ENCODE peak calls at places on chromosomes 6 and 20, in six cellular contexts. One of them, this sample, is unnamed.

GRCh38 chr6:144834426-144835038 is 549.4 kb downstream of the UTRN start:
- DNase-seq in ascending aorta: no peak
- DNase-seq in effector memory CD4-positive, alpha-beta T cell: no peak
- DNase-seq in fibroblast of mammary gland: no peak
- DNase-seq in upper lobe of left lung: no peak
- DNase-seq in H7: no peak
- DNase-seq in this sample: no peak

GRCh38 chr6:35044145-35044745 is 96.9 kb downstream of the TCP11 start:
- DNase-seq in ascending aorta: no peak
- DNase-seq in effector memory CD4-positive, alpha-beta T cell: no peak
- DNase-seq in fibroblast of mammary gland: peak; percentile 33
- DNase-seq in upper lobe of left lung: no peak
- DNase-seq in H7: no peak
- DNase-seq in this sample: no peak

GRCh38 chr6:51887859-51888258 is 199.6 kb downstream of the PKHD1 start:
- DNase-seq in ascending aorta: no peak
- DNase-seq in effector memory CD4-positive, alpha-beta T cell: no peak
- DNase-seq in fibroblast of mammary gland: no peak
- DNase-seq in upper lobe of left lung: no peak
- DNase-seq in H7: no peak
- DNase-seq in this sample: no peak

GRCh38 chr6:72042088-72042487 is 155.7 kb downstream of the RIMS1 start:
- DNase-seq in ascending aorta: no peak
- DNase-seq in effector memory CD4-positive, alpha-beta T cell: no peak
- DNase-seq in fibroblast of mammary gland: no peak
- DNase-seq in upper lobe of left lung: no peak
- DNase-seq in H7: no peak
- DNase-seq in this sample: peak; percentile 15

GRCh38 chr6:114142256-114142655 is 171.3 kb upstream of the HDAC2 start:
- DNase-seq in ascending aorta: no peak
- DNase-seq in effector memory CD4-positive, alpha-beta T cell: no peak
- DNase-seq in fibroblast of mammary gland: peak; percentile 15
- DNase-seq in upper lobe of left lung: no peak
- DNase-seq in H7: no peak
- DNase-seq in this sample: no peak

GRCh38 chr6:132418566-132418965 is 17.3 kb upstream of the MOXD1 start:
- DNase-seq in ascending aorta: no peak
- DNase-seq in effector memory CD4-positive, alpha-beta T cell: no peak
- DNase-seq in fibroblast of mammary gland: no peak
- DNase-seq in upper lobe of left lung: no peak
- DNase-seq in H7: no peak
- DNase-seq in this sample: no peak

GRCh38 chr6:1792989-1793388 is 183.3 kb downstream of the FOXC1 start:
- DNase-seq in ascending aorta: no peak
- DNase-seq in effector memory CD4-positive, alpha-beta T cell: no peak
- DNase-seq in fibroblast of mammary gland: peak; percentile 35
- DNase-seq in upper lobe of left lung: no peak
- DNase-seq in H7: peak; percentile 73
- DNase-seq in this sample: peak; percentile 71

GRCh38 chr6:69019832-69020231 is 384.8 kb downstream of the ADGRB3 start:
- DNase-seq in ascending aorta: no peak
- DNase-seq in effector memory CD4-positive, alpha-beta T cell: no peak
- DNase-seq in fibroblast of mammary gland: peak; percentile 8
- DNase-seq in upper lobe of left lung: no peak
- DNase-seq in H7: no peak
- DNase-seq in this sample: no peak

GRCh38 chr6:129686941-129687627 is 22.9 kb downstream of the ARHGAP18 start:
- DNase-seq in ascending aorta: no peak
- DNase-seq in effector memory CD4-positive, alpha-beta T cell: peak; percentile 24
- DNase-seq in fibroblast of mammary gland: peak; percentile 48
- DNase-seq in upper lobe of left lung: no peak
- DNase-seq in H7: no peak
- DNase-seq in this sample: no peak

GRCh38 chr20:51797357-51798025 is 4.8 kb downstream of the SALL4 start:
- DNase-seq in ascending aorta: no peak
- DNase-seq in effector memory CD4-positive, alpha-beta T cell: no peak
- DNase-seq in fibroblast of mammary gland: no peak
- DNase-seq in upper lobe of left lung: no peak
- DNase-seq in H7: peak; percentile 40
- DNase-seq in this sample: no peak

GRCh38 chr6:5302220-5302946 is 41.1 kb downstream of the FARS2 start:
- DNase-seq in ascending aorta: no peak
- DNase-seq in effector memory CD4-positive, alpha-beta T cell: no peak
- DNase-seq in fibroblast of mammary gland: no peak
- DNase-seq in upper lobe of left lung: no peak
- DNase-seq in H7: no peak
- DNase-seq in this sample: peak; percentile 82

GRCh38 chr6:26322645-26323482 is 42.1 kb upstream of the BTN3A2 start:
- DNase-seq in ascending aorta: no peak
- DNase-seq in effector memory CD4-positive, alpha-beta T cell: peak; percentile 54
- DNase-seq in fibroblast of mammary gland: peak; percentile 93
- DNase-seq in upper lobe of left lung: no peak
- DNase-seq in H7: peak; percentile 53
- DNase-seq in this sample: peak; percentile 69

GRCh38 chr6:163320402-163320801 is 94.1 kb upstream of the QKI start:
- DNase-seq in ascending aorta: no peak
- DNase-seq in effector memory CD4-positive, alpha-beta T cell: no peak
- DNase-seq in fibroblast of mammary gland: no peak
- DNase-seq in upper lobe of left lung: no peak
- DNase-seq in H7: no peak
- DNase-seq in this sample: no peak

GRCh38 chr6:21592953-21593352 is 598 bp upstream of the SOX4 start:
- DNase-seq in ascending aorta: no peak
- DNase-seq in effector memory CD4-positive, alpha-beta T cell: no peak
- DNase-seq in fibroblast of mammary gland: no peak
- DNase-seq in upper lobe of left lung: no peak
- DNase-seq in H7: no peak
- DNase-seq in this sample: no peak

GRCh38 chr20:24534282-24534681 is 64.9 kb downstream of the SYNDIG1 start:
- DNase-seq in ascending aorta: no peak
- DNase-seq in effector memory CD4-positive, alpha-beta T cell: no peak
- DNase-seq in fibroblast of mammary gland: no peak
- DNase-seq in upper lobe of left lung: peak; percentile 35
- DNase-seq in H7: peak; percentile 39
- DNase-seq in this sample: no peak

GRCh38 chr6:156953478-156954146 is 176.4 kb downstream of the ARID1B start:
- DNase-seq in ascending aorta: no peak
- DNase-seq in effector memory CD4-positive, alpha-beta T cell: no peak
- DNase-seq in fibroblast of mammary gland: peak; percentile 97
- DNase-seq in upper lobe of left lung: no peak
- DNase-seq in H7: peak; percentile 76
- DNase-seq in this sample: no peak

GRCh38 chr20:32743237-32744112 is at the start of gene COMMD7:
- DNase-seq in ascending aorta: peak; percentile 78
- DNase-seq in effector memory CD4-positive, alpha-beta T cell: peak; percentile 45
- DNase-seq in fibroblast of mammary gland: peak; percentile 38
- DNase-seq in upper lobe of left lung: peak; percentile 95
- DNase-seq in H7: peak; percentile 80
- DNase-seq in this sample: peak; percentile 41

GRCh38 chr20:38032585-38033329 is 499 bp downstream of the TTI1 start:
- DNase-seq in ascending aorta: no peak
- DNase-seq in effector memory CD4-positive, alpha-beta T cell: no peak
- DNase-seq in fibroblast of mammary gland: no peak
- DNase-seq in upper lobe of left lung: peak; percentile 42
- DNase-seq in H7: no peak
- DNase-seq in this sample: no peak

GRCh38 chr20:13865825-13866351 is 81.1 kb downstream of the NDUFAF5 start:
- DNase-seq in ascending aorta: no peak
- DNase-seq in effector memory CD4-positive, alpha-beta T cell: no peak
- DNase-seq in fibroblast of mammary gland: peak; percentile 82
- DNase-seq in upper lobe of left lung: no peak
- DNase-seq in H7: no peak
- DNase-seq in this sample: no peak

GRCh38 chr20:45293041-45294002 is 13.3 kb upstream of the RBPJL start:
- DNase-seq in ascending aorta: peak; percentile 86
- DNase-seq in effector memory CD4-positive, alpha-beta T cell: peak; percentile 58
- DNase-seq in fibroblast of mammary gland: peak; percentile 54
- DNase-seq in upper lobe of left lung: peak; percentile 98
- DNase-seq in H7: peak; percentile 95
- DNase-seq in this sample: peak; percentile 93

GRCh38 chr20:10578607-10579006 is 95.2 kb downstream of the JAG1 start:
- DNase-seq in ascending aorta: no peak
- DNase-seq in effector memory CD4-positive, alpha-beta T cell: no peak
- DNase-seq in fibroblast of mammary gland: peak; percentile 72
- DNase-seq in upper lobe of left lung: no peak
- DNase-seq in H7: no peak
- DNase-seq in this sample: no peak

GRCh38 chr6:138455746-138456392 is 43.4 kb downstream of the NHSL1 start:
- DNase-seq in ascending aorta: no peak
- DNase-seq in effector memory CD4-positive, alpha-beta T cell: no peak
- DNase-seq in fibroblast of mammary gland: peak; percentile 82
- DNase-seq in upper lobe of left lung: no peak
- DNase-seq in H7: no peak
- DNase-seq in this sample: no peak

GRCh38 chr20:10090588-10091166 is 55.9 kb downstream of the ANKEF1 start:
- DNase-seq in ascending aorta: no peak
- DNase-seq in effector memory CD4-positive, alpha-beta T cell: no peak
- DNase-seq in fibroblast of mammary gland: peak; percentile 71
- DNase-seq in upper lobe of left lung: no peak
- DNase-seq in H7: peak; percentile 7
- DNase-seq in this sample: peak; percentile 35

GRCh38 chr6:26045046-26045938 is 41.9 kb upstream of the HFE start:
- DNase-seq in ascending aorta: peak; percentile 91
- DNase-seq in effector memory CD4-positive, alpha-beta T cell: peak; percentile 75
- DNase-seq in fibroblast of mammary gland: peak; percentile 95
- DNase-seq in upper lobe of left lung: peak; percentile 84
- DNase-seq in H7: no peak
- DNase-seq in this sample: no peak

GRCh38 chr6:23642849-23643248 is 483.2 kb upstream of the NRSN1 start:
- DNase-seq in ascending aorta: no peak
- DNase-seq in effector memory CD4-positive, alpha-beta T cell: no peak
- DNase-seq in fibroblast of mammary gland: no peak
- DNase-seq in upper lobe of left lung: no peak
- DNase-seq in H7: no peak
- DNase-seq in this sample: no peak

GRCh38 chr6:156017838-156018237 is 562.2 kb upstream of the NOX3 start:
- DNase-seq in ascending aorta: no peak
- DNase-seq in effector memory CD4-positive, alpha-beta T cell: no peak
- DNase-seq in fibroblast of mammary gland: peak; percentile 11
- DNase-seq in upper lobe of left lung: no peak
- DNase-seq in H7: no peak
- DNase-seq in this sample: no peak

GRCh38 chr6:133547136-133547535 is 306.0 kb downstream of the EYA4 start:
- DNase-seq in ascending aorta: no peak
- DNase-seq in effector memory CD4-positive, alpha-beta T cell: no peak
- DNase-seq in fibroblast of mammary gland: no peak
- DNase-seq in upper lobe of left lung: no peak
- DNase-seq in H7: no peak
- DNase-seq in this sample: no peak

GRCh38 chr6:54621285-54621684 is 225.3 kb upstream of the FAM83B start:
- DNase-seq in ascending aorta: no peak
- DNase-seq in effector memory CD4-positive, alpha-beta T cell: no peak
- DNase-seq in fibroblast of mammary gland: no peak
- DNase-seq in upper lobe of left lung: no peak
- DNase-seq in H7: peak; percentile 0
- DNase-seq in this sample: peak; percentile 19

GRCh38 chr6:16684195-16684689 is 77.0 kb downstream of the ATXN1 start:
- DNase-seq in ascending aorta: no peak
- DNase-seq in effector memory CD4-positive, alpha-beta T cell: no peak
- DNase-seq in fibroblast of mammary gland: peak; percentile 41
- DNase-seq in upper lobe of left lung: no peak
- DNase-seq in H7: no peak
- DNase-seq in this sample: no peak

GRCh38 chr20:50333131-50333530 is 142.5 kb downstream of the CEBPB start:
- DNase-seq in ascending aorta: no peak
- DNase-seq in effector memory CD4-positive, alpha-beta T cell: no peak
- DNase-seq in fibroblast of mammary gland: no peak
- DNase-seq in upper lobe of left lung: no peak
- DNase-seq in H7: no peak
- DNase-seq in this sample: no peak
- H3K4me3 ChIP-seq in ascending aorta: no peak overlapping the region
- H3K4me3 ChIP-seq in effector memory CD4-positive, alpha-beta T cell: no peak overlapping the region
- H3K4me3 ChIP-seq in fibroblast of mammary gland: no peak overlapping the region
- H3K4me3 ChIP-seq in upper lobe of left lung: no peak overlapping the region
- H3K4me3 ChIP-seq in H7: no peak overlapping the region
- H3K4me3 ChIP-seq in this sample: no peak overlapping the region

DNA sequence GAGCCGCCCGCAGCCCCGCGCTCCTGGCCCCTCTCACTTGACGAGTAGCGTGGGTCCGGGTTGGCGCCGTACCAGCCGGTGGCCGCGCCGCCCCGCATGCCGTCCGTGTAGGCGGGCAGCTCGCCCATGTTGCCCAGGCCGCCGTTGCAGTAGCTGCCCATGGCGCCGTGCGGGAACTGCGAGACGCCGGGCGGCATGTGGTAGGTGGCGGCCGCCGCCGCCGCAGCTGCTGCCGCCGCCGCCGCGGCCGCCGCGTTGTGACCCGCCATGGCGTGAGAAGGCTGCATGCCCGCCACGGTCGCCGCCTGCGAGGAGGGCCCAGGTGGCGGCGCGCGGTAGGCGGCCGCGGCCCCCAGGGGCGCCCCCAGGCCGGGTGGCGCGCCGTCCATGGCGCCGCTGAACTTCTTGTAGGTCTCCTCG is 395 bp downstream of the NKX2-4 start:
- DNase-seq in ascending aorta: no peak
- DNase-seq in effector memory CD4-positive, alpha-beta T cell: no peak
- DNase-seq in fibroblast of mammary gland: no peak
- DNase-seq in upper lobe of left lung: no peak
- DNase-seq in H7: peak; percentile 68
- DNase-seq in this sample: peak; percentile 37
- H3K4me3 ChIP-seq in ascending aorta: peak overlapping the region; percentile 50
- H3K4me3 ChIP-seq in effector memory CD4-positive, alpha-beta T cell: no peak overlapping the region
- H3K4me3 ChIP-seq in fibroblast of mammary gland: no peak overlapping the region
- H3K4me3 ChIP-seq in upper lobe of left lung: peak overlapping the region; percentile 21
- H3K4me3 ChIP-seq in H7: peak overlapping the region; percentile 25
- H3K4me3 ChIP-seq in this sample: peak overlapping the region; percentile 40

DNA sequence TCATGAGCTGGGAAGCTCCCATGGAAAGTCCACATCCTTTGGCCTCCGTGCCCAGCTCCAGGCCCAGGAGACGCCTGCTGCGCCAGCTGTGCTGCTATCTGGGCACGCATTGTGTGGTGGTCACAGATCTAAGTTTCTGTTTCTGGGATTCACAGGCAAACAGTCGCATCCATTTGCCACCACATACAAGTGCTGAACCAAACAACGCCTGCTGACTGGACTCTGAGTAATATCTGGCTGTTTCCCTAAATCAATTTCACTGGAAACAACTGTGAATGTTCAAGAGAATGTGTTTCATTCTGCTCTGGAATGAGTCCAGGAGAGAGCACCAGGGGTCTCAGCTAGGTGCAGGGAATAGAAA is 45.5 kb downstream of the IRF4 start:
- DNase-seq in ascending aorta: no peak
- DNase-seq in effector memory CD4-positive, alpha-beta T cell: no peak
- DNase-seq in fibroblast of mammary gland: peak; percentile 91
- DNase-seq in upper lobe of left lung: no peak
- DNase-seq in H7: no peak
- DNase-seq in this sample: no peak
- H3K4me3 ChIP-seq in ascending aorta: no peak overlapping the region
- H3K4me3 ChIP-seq in effector memory CD4-positive, alpha-beta T cell: no peak overlapping the region
- H3K4me3 ChIP-seq in fibroblast of mammary gland: peak overlapping the region; percentile 24
- H3K4me3 ChIP-seq in upper lobe of left lung: no peak overlapping the region
- H3K4me3 ChIP-seq in H7: no peak overlapping the region
- H3K4me3 ChIP-seq in this sample: no peak overlapping the region

GRCh38 chr6:124955108-124955851 is 7.0 kb upstream of the RNF217 start:
- DNase-seq in ascending aorta: no peak
- DNase-seq in effector memory CD4-positive, alpha-beta T cell: no peak
- DNase-seq in fibroblast of mammary gland: no peak
- DNase-seq in upper lobe of left lung: no peak
- DNase-seq in H7: no peak
- DNase-seq in this sample: no peak
- H3K4me3 ChIP-seq in ascending aorta: no peak overlapping the region
- H3K4me3 ChIP-seq in effector memory CD4-positive, alpha-beta T cell: no peak overlapping the region
- H3K4me3 ChIP-seq in fibroblast of mammary gland: no peak overlapping the region
- H3K4me3 ChIP-seq in upper lobe of left lung: no peak overlapping the region
- H3K4me3 ChIP-seq in H7: no peak overlapping the region
- H3K4me3 ChIP-seq in this sample: no peak overlapping the region